ENCODE peak calls at places on chromosomes 16 and 17, in ten cellular contexts. One of them, this sample, is unnamed.
A peak's percentile ranks its signal among the peaks of the same experiment; 100 is the strongest.

GRCh38 chr16:19863990-19864389 is 20.7 kb downstream of the GPRC5B start:
- DNase-seq in A673: no peak
- DNase-seq in lower lobe of right lung: peak; percentile 22
- DNase-seq in Peyer's patch: no peak
- DNase-seq in neural crest cell: no peak
- DNase-seq in fibroblast of the aortic adventitia: no peak
- DNase-seq in GM20000: no peak
- DNase-seq in AG04450: no peak
- DNase-seq in fibroblast of pulmonary artery: no peak
- DNase-seq in SK-N-SH: no peak
- DNase-seq in this sample: no peak

GRCh38 chr17:73956595-73957465 is 246.6 kb upstream of the RPL38 start:
- DNase-seq in A673: peak; percentile 77
- DNase-seq in lower lobe of right lung: peak; percentile 64
- DNase-seq in Peyer's patch: peak; percentile 64
- DNase-seq in neural crest cell: peak; percentile 82
- DNase-seq in fibroblast of the aortic adventitia: no peak
- DNase-seq in GM20000: peak; percentile 75
- DNase-seq in AG04450: no peak
- DNase-seq in fibroblast of pulmonary artery: peak; percentile 7
- DNase-seq in SK-N-SH: peak; percentile 89
- DNase-seq in this sample: peak; percentile 36

GRCh38 chr16:68197250-68197649 is 38.7 kb downstream of the ESRP2 start:
- DNase-seq in A673: no peak
- DNase-seq in lower lobe of right lung: no peak
- DNase-seq in Peyer's patch: no peak
- DNase-seq in neural crest cell: no peak
- DNase-seq in fibroblast of the aortic adventitia: no peak
- DNase-seq in GM20000: no peak
- DNase-seq in AG04450: no peak
- DNase-seq in fibroblast of pulmonary artery: no peak
- DNase-seq in SK-N-SH: no peak
- DNase-seq in this sample: no peak

GRCh38 chr17:76492989-76493501 is 8.2 kb downstream of the RHBDF2 start:
- DNase-seq in A673: no peak
- DNase-seq in lower lobe of right lung: peak; percentile 88
- DNase-seq in Peyer's patch: peak; percentile 85
- DNase-seq in neural crest cell: no peak
- DNase-seq in fibroblast of the aortic adventitia: peak; percentile 50
- DNase-seq in GM20000: peak; percentile 71
- DNase-seq in AG04450: peak; percentile 68
- DNase-seq in fibroblast of pulmonary artery: peak; percentile 87
- DNase-seq in SK-N-SH: no peak
- DNase-seq in this sample: peak; percentile 23

GRCh38 chr17:58200024-58200633 is 7.6 kb downstream of the EPX start:
- DNase-seq in A673: peak; percentile 78
- DNase-seq in lower lobe of right lung: peak; percentile 77
- DNase-seq in Peyer's patch: peak; percentile 72
- DNase-seq in neural crest cell: peak; percentile 62
- DNase-seq in fibroblast of the aortic adventitia: peak; percentile 26
- DNase-seq in GM20000: peak; percentile 63
- DNase-seq in AG04450: no peak
- DNase-seq in fibroblast of pulmonary artery: peak; percentile 53
- DNase-seq in SK-N-SH: peak; percentile 89
- DNase-seq in this sample: peak; percentile 30

GRCh38 chr16:12089492-12090161 is 113.1 kb downstream of the SNX29 start:
- DNase-seq in A673: peak; percentile 14
- DNase-seq in lower lobe of right lung: peak; percentile 61
- DNase-seq in Peyer's patch: peak; percentile 70
- DNase-seq in neural crest cell: no peak
- DNase-seq in fibroblast of the aortic adventitia: peak; percentile 69
- DNase-seq in GM20000: peak; percentile 41
- DNase-seq in AG04450: peak; percentile 30
- DNase-seq in fibroblast of pulmonary artery: peak; percentile 76
- DNase-seq in SK-N-SH: no peak
- DNase-seq in this sample: peak; percentile 33

GRCh38 chr17:77324227-77324626 is 183.5 kb downstream of the SEC14L1 start:
- DNase-seq in A673: no peak
- DNase-seq in lower lobe of right lung: peak; percentile 41
- DNase-seq in Peyer's patch: peak; percentile 46
- DNase-seq in neural crest cell: no peak
- DNase-seq in fibroblast of the aortic adventitia: no peak
- DNase-seq in GM20000: no peak
- DNase-seq in AG04450: no peak
- DNase-seq in fibroblast of pulmonary artery: no peak
- DNase-seq in SK-N-SH: peak; percentile 24
- DNase-seq in this sample: no peak

GRCh38 chr17:43003542-43004172 is 2.9 kb upstream of the IFI35 start:
- DNase-seq in A673: no peak
- DNase-seq in lower lobe of right lung: no peak
- DNase-seq in Peyer's patch: no peak
- DNase-seq in neural crest cell: no peak
- DNase-seq in fibroblast of the aortic adventitia: peak; percentile 62
- DNase-seq in GM20000: no peak
- DNase-seq in AG04450: no peak
- DNase-seq in fibroblast of pulmonary artery: no peak
- DNase-seq in SK-N-SH: no peak
- DNase-seq in this sample: no peak

GRCh38 chr17:66777689-66778225 is 57.2 kb upstream of the CACNG5 start:
- DNase-seq in A673: peak; percentile 92
- DNase-seq in lower lobe of right lung: peak; percentile 79
- DNase-seq in Peyer's patch: no peak
- DNase-seq in neural crest cell: no peak
- DNase-seq in fibroblast of the aortic adventitia: peak; percentile 22
- DNase-seq in GM20000: no peak
- DNase-seq in AG04450: no peak
- DNase-seq in fibroblast of pulmonary artery: peak; percentile 27
- DNase-seq in SK-N-SH: no peak
- DNase-seq in this sample: no peak

GRCh38 chr16:31427441-31428276 is 501 bp downstream of the COX6A2 start:
- DNase-seq in A673: peak; percentile 26
- DNase-seq in lower lobe of right lung: peak; percentile 74
- DNase-seq in Peyer's patch: peak; percentile 78
- DNase-seq in neural crest cell: no peak
- DNase-seq in fibroblast of the aortic adventitia: peak; percentile 50
- DNase-seq in GM20000: peak; percentile 85
- DNase-seq in AG04450: no peak
- DNase-seq in fibroblast of pulmonary artery: peak; percentile 47
- DNase-seq in SK-N-SH: peak; percentile 93
- DNase-seq in this sample: peak; percentile 35

GRCh38 chr17:41082565-41083136 is 1.3 kb upstream of the KRTAP4-7 start:
- DNase-seq in A673: no peak
- DNase-seq in lower lobe of right lung: no peak
- DNase-seq in Peyer's patch: no peak
- DNase-seq in neural crest cell: no peak
- DNase-seq in fibroblast of the aortic adventitia: no peak
- DNase-seq in GM20000: no peak
- DNase-seq in AG04450: no peak
- DNase-seq in fibroblast of pulmonary artery: no peak
- DNase-seq in SK-N-SH: no peak
- DNase-seq in this sample: no peak

DNA sequence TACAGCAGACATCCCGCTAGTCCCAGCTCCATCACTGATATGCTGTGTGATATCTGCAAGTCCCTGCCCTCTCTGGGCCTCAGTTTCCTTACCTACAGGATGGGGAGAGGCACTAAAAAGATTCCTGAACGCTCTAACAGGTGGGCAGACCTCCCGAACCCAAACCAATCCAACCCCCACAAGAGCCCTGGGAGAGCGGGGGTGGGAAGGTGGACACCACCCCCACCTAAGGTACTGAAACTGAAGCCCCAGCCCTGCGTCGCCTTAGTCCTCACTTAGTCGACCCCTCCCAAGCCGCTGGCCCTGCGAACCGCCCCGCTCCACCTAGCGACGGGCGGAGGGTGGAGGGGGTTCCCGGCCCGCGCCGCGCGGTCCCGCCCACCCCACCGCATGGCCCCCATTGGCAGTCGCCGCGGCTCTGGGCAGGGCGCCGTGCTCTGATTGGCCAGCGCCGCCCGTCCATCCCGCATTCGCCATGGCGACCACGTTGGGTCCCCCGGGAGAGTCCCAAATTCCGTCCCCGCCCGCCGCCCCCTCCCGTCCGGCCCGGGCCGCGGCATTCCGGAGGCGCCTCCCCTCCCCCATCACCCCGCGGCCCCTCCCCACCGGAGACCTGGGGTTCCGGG is 578 bp downstream of the CCDC102A start:
- DNase-seq in A673: peak; percentile 93
- DNase-seq in lower lobe of right lung: peak; percentile 95
- DNase-seq in Peyer's patch: peak; percentile 97
- DNase-seq in neural crest cell: peak; percentile 80
- DNase-seq in fibroblast of the aortic adventitia: peak; percentile 90
- DNase-seq in GM20000: peak; percentile 99
- DNase-seq in AG04450: peak; percentile 66
- DNase-seq in fibroblast of pulmonary artery: peak; percentile 92
- DNase-seq in SK-N-SH: peak; percentile 99
- DNase-seq in this sample: peak; percentile 91
- TF ChIP-seq CTCF in A673: peak; percentile 24
- TF ChIP-seq CTCF in lower lobe of right lung: peak; percentile 20
- TF ChIP-seq CTCF in Peyer's patch: no peak
- TF ChIP-seq CTCF in neural crest cell: peak; percentile 28
- TF ChIP-seq CTCF in fibroblast of the aortic adventitia: peak; percentile 31
- TF ChIP-seq CTCF in GM20000: peak; percentile 13
- TF ChIP-seq CTCF in AG04450: peak; percentile 32
- TF ChIP-seq CTCF in fibroblast of pulmonary artery: no peak
- TF ChIP-seq CTCF in SK-N-SH: no peak
- TF ChIP-seq CTCF in this sample: no peak

GRCh38 chr16:84144301-84144858 is 597 bp downstream of the HSDL1 start:
- DNase-seq in A673: peak; percentile 35
- DNase-seq in lower lobe of right lung: peak; percentile 63
- DNase-seq in Peyer's patch: peak; percentile 56
- DNase-seq in neural crest cell: peak; percentile 23
- DNase-seq in fibroblast of the aortic adventitia: peak; percentile 10
- DNase-seq in GM20000: peak; percentile 46
- DNase-seq in AG04450: no peak
- DNase-seq in fibroblast of pulmonary artery: peak; percentile 13
- DNase-seq in SK-N-SH: peak; percentile 67
- DNase-seq in this sample: peak; percentile 35
- TF ChIP-seq CTCF in A673: peak; percentile 34
- TF ChIP-seq CTCF in lower lobe of right lung: no peak
- TF ChIP-seq CTCF in Peyer's patch: no peak
- TF ChIP-seq CTCF in neural crest cell: no peak
- TF ChIP-seq CTCF in fibroblast of the aortic adventitia: no peak
- TF ChIP-seq CTCF in GM20000: no peak
- TF ChIP-seq CTCF in AG04450: peak; percentile 5
- TF ChIP-seq CTCF in fibroblast of pulmonary artery: no peak
- TF ChIP-seq CTCF in SK-N-SH: peak; percentile 40
- TF ChIP-seq CTCF in this sample: no peak

GRCh38 chr17:46842835-46843234 is 8.5 kb upstream of the WNT9B start:
- DNase-seq in A673: no peak
- DNase-seq in lower lobe of right lung: peak; percentile 4
- DNase-seq in Peyer's patch: no peak
- DNase-seq in neural crest cell: no peak
- DNase-seq in fibroblast of the aortic adventitia: no peak
- DNase-seq in GM20000: no peak
- DNase-seq in AG04450: no peak
- DNase-seq in fibroblast of pulmonary artery: no peak
- DNase-seq in SK-N-SH: no peak
- DNase-seq in this sample: no peak
- TF ChIP-seq CTCF in A673: peak; percentile 51
- TF ChIP-seq CTCF in lower lobe of right lung: peak; percentile 42
- TF ChIP-seq CTCF in Peyer's patch: peak; percentile 32
- TF ChIP-seq CTCF in neural crest cell: peak; percentile 64
- TF ChIP-seq CTCF in fibroblast of the aortic adventitia: peak; percentile 68
- TF ChIP-seq CTCF in GM20000: no peak
- TF ChIP-seq CTCF in AG04450: peak; percentile 54
- TF ChIP-seq CTCF in fibroblast of pulmonary artery: peak; percentile 62
- TF ChIP-seq CTCF in SK-N-SH: peak; percentile 68
- TF ChIP-seq CTCF in this sample: no peak

GRCh38 chr17:47066095-47066494 is 87.0 kb upstream of the RPRML start:
- DNase-seq in A673: no peak
- DNase-seq in lower lobe of right lung: no peak
- DNase-seq in Peyer's patch: no peak
- DNase-seq in neural crest cell: no peak
- DNase-seq in fibroblast of the aortic adventitia: no peak
- DNase-seq in GM20000: no peak
- DNase-seq in AG04450: no peak
- DNase-seq in fibroblast of pulmonary artery: peak; percentile 4
- DNase-seq in SK-N-SH: no peak
- DNase-seq in this sample: no peak

GRCh38 chr17:47063475-47063874 is 84.4 kb upstream of the RPRML start:
- DNase-seq in A673: no peak
- DNase-seq in lower lobe of right lung: no peak
- DNase-seq in Peyer's patch: no peak
- DNase-seq in neural crest cell: no peak
- DNase-seq in fibroblast of the aortic adventitia: no peak
- DNase-seq in GM20000: no peak
- DNase-seq in AG04450: no peak
- DNase-seq in fibroblast of pulmonary artery: no peak
- DNase-seq in SK-N-SH: no peak
- DNase-seq in this sample: no peak

GRCh38 chr17:47072881-47073280 is 93.8 kb upstream of the RPRML start:
- DNase-seq in A673: no peak
- DNase-seq in lower lobe of right lung: no peak
- DNase-seq in Peyer's patch: no peak
- DNase-seq in neural crest cell: no peak
- DNase-seq in fibroblast of the aortic adventitia: no peak
- DNase-seq in GM20000: no peak
- DNase-seq in AG04450: no peak
- DNase-seq in fibroblast of pulmonary artery: no peak
- DNase-seq in SK-N-SH: peak; percentile 63
- DNase-seq in this sample: no peak

GRCh38 chr17:47064684-47065083 is 85.6 kb upstream of the RPRML start:
- DNase-seq in A673: no peak
- DNase-seq in lower lobe of right lung: no peak
- DNase-seq in Peyer's patch: no peak
- DNase-seq in neural crest cell: no peak
- DNase-seq in fibroblast of the aortic adventitia: no peak
- DNase-seq in GM20000: no peak
- DNase-seq in AG04450: no peak
- DNase-seq in fibroblast of pulmonary artery: no peak
- DNase-seq in SK-N-SH: no peak
- DNase-seq in this sample: no peak

DNA sequence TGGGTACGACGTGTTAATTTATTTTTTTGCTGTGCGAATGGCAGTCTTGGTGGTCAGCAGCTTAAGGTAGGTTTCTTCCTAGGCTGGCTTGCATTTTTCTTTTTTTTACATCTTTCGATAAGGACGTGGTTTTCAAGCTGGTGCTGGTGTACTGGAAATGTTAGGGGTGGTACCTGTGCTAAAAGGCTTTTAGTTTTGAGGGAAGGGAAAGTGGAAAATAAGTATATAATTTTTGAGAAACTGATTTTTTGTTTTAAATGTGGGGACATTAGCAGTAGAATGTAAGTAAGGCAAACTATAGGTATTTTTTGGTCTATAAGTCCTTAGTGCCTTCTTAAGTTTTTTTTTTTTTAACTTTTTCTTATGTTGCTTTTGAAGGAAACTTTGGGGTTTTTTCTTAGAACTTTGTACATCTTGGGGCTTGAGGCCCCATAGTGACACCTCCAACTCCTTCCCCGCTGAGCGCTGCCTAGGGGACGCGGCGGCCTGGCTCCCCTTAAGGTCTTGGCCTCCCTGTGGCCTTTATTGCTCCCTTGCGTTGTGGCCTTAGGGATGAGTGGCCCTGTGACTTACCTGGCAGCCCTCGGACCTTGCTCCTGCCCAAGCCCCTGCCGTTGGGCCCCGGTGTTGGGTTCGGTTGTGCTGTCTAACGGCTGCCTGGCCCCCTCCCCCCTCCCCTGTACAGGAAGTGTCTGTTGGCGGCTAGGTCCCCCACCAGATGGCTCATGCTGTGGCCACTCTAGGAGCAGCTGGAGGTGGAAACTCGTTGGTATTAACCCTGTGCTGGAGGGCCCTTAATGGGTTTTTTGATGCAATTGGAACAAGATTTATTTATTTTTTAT is 88.0 kb upstream of the RPRML start:
- DNase-seq in A673: peak; percentile 87
- DNase-seq in lower lobe of right lung: peak; percentile 84
- DNase-seq in Peyer's patch: peak; percentile 87
- DNase-seq in neural crest cell: peak; percentile 67
- DNase-seq in fibroblast of the aortic adventitia: peak; percentile 93
- DNase-seq in GM20000: peak; percentile 92
- DNase-seq in AG04450: peak; percentile 76
- DNase-seq in fibroblast of pulmonary artery: peak; percentile 94
- DNase-seq in SK-N-SH: peak; percentile 99
- DNase-seq in this sample: peak; percentile 66
- TF ChIP-seq CTCF in A673: no peak
- TF ChIP-seq CTCF in lower lobe of right lung: peak; percentile 13
- TF ChIP-seq CTCF in Peyer's patch: peak; percentile 36
- TF ChIP-seq CTCF in neural crest cell: peak; percentile 23
- TF ChIP-seq CTCF in fibroblast of the aortic adventitia: peak; percentile 18
- TF ChIP-seq CTCF in GM20000: no peak
- TF ChIP-seq CTCF in AG04450: peak; percentile 28
- TF ChIP-seq CTCF in fibroblast of pulmonary artery: peak; percentile 16
- TF ChIP-seq CTCF in SK-N-SH: peak; percentile 36
- TF ChIP-seq CTCF in this sample: no peak